ENCODE peak calls at places on chromosomes 11 and 22, in seven cellular contexts. One of them, this sample, is unnamed.

GRCh38 chr22:16819249-16819648 is 6.0 kb downstream of the XKR3 start:
- DNase-seq in activated CD8-positive, alpha-beta memory T cell treated with anti-CD3 and anti-CD28 coated beads for 48 hours: no peak
- DNase-seq in activated CD4-positive, CD25-positive, alpha-beta regulatory T cell: no peak
- DNase-seq in CD8-positive, alpha-beta memory T cell: no peak
- DNase-seq in astrocyte of the spinal cord: no peak
- DNase-seq in Daoy: no peak
- DNase-seq in MV-4-11: no peak
- DNase-seq in this sample: no peak

GRCh38 chr11:19441752-19442553 is 201.2 kb upstream of the E2F8 start:
- DNase-seq in activated CD4-positive, CD25-positive, alpha-beta regulatory T cell: no peak
- DNase-seq in Daoy: peak; percentile 95
- DNase-seq in MV-4-11: no peak
- DNase-seq in astrocyte of the spinal cord: peak; percentile 95
- DNase-seq in activated CD8-positive, alpha-beta memory T cell treated with anti-CD3 and anti-CD28 coated beads for 48 hours: peak; percentile 42
- DNase-seq in CD8-positive, alpha-beta memory T cell: no peak
- DNase-seq in this sample: no peak

GRCh38 chr11:99960536-99960935 is 726.6 kb upstream of the ARHGAP42 start:
- DNase-seq in activated CD4-positive, CD25-positive, alpha-beta regulatory T cell: no peak
- DNase-seq in MV-4-11: no peak
- DNase-seq in CD8-positive, alpha-beta memory T cell: no peak
- DNase-seq in astrocyte of the spinal cord: no peak
- DNase-seq in activated CD8-positive, alpha-beta memory T cell treated with anti-CD3 and anti-CD28 coated beads for 48 hours: no peak
- DNase-seq in Daoy: no peak
- DNase-seq in this sample: no peak

GRCh38 chr22:39997939-39998726 is 3.4 kb downstream of the FAM83F start:
- DNase-seq in CD8-positive, alpha-beta memory T cell: no peak
- DNase-seq in astrocyte of the spinal cord: peak; percentile 18
- DNase-seq in MV-4-11: no peak
- DNase-seq in activated CD4-positive, CD25-positive, alpha-beta regulatory T cell: no peak
- DNase-seq in activated CD8-positive, alpha-beta memory T cell treated with anti-CD3 and anti-CD28 coated beads for 48 hours: no peak
- DNase-seq in Daoy: peak; percentile 75
- DNase-seq in this sample: no peak

GRCh38 chr22:49703990-49704344 is 123.7 kb downstream of the BRD1 start:
- DNase-seq in MV-4-11: no peak
- DNase-seq in astrocyte of the spinal cord: no peak
- DNase-seq in activated CD8-positive, alpha-beta memory T cell treated with anti-CD3 and anti-CD28 coated beads for 48 hours: no peak
- DNase-seq in Daoy: no peak
- DNase-seq in CD8-positive, alpha-beta memory T cell: no peak
- DNase-seq in activated CD4-positive, CD25-positive, alpha-beta regulatory T cell: no peak
- DNase-seq in this sample: no peak

GRCh38 chr11:77147668-77148321 is 19.7 kb downstream of the MYO7A start:
- DNase-seq in MV-4-11: peak; percentile 79
- DNase-seq in astrocyte of the spinal cord: peak; percentile 67
- DNase-seq in CD8-positive, alpha-beta memory T cell: peak; percentile 68
- DNase-seq in Daoy: peak; percentile 19
- DNase-seq in activated CD8-positive, alpha-beta memory T cell treated with anti-CD3 and anti-CD28 coated beads for 48 hours: no peak
- DNase-seq in activated CD4-positive, CD25-positive, alpha-beta regulatory T cell: no peak
- DNase-seq in this sample: peak; percentile 77

GRCh38 chr11:113774174-113774503 is 647 bp upstream of the ZW10 start:
- DNase-seq in MV-4-11: no peak
- DNase-seq in Daoy: no peak
- DNase-seq in CD8-positive, alpha-beta memory T cell: no peak
- DNase-seq in activated CD8-positive, alpha-beta memory T cell treated with anti-CD3 and anti-CD28 coated beads for 48 hours: no peak
- DNase-seq in activated CD4-positive, CD25-positive, alpha-beta regulatory T cell: no peak
- DNase-seq in astrocyte of the spinal cord: no peak
- DNase-seq in this sample: no peak

GRCh38 chr22:35580351-35581022 is 36.6 kb downstream of the MB start:
- DNase-seq in activated CD4-positive, CD25-positive, alpha-beta regulatory T cell: no peak
- DNase-seq in MV-4-11: no peak
- DNase-seq in astrocyte of the spinal cord: no peak
- DNase-seq in activated CD8-positive, alpha-beta memory T cell treated with anti-CD3 and anti-CD28 coated beads for 48 hours: no peak
- DNase-seq in Daoy: no peak
- DNase-seq in CD8-positive, alpha-beta memory T cell: no peak
- DNase-seq in this sample: no peak

GRCh38 chr11:134440851-134441645 is 29.0 kb upstream of the B3GAT1 start:
- DNase-seq in CD8-positive, alpha-beta memory T cell: no peak
- DNase-seq in MV-4-11: no peak
- DNase-seq in activated CD4-positive, CD25-positive, alpha-beta regulatory T cell: no peak
- DNase-seq in activated CD8-positive, alpha-beta memory T cell treated with anti-CD3 and anti-CD28 coated beads for 48 hours: no peak
- DNase-seq in Daoy: no peak
- DNase-seq in astrocyte of the spinal cord: no peak
- DNase-seq in this sample: no peak

GRCh38 chr11:102010776-102011500 is 36.3 kb upstream of the CFAP300 start:
- DNase-seq in activated CD8-positive, alpha-beta memory T cell treated with anti-CD3 and anti-CD28 coated beads for 48 hours: no peak
- DNase-seq in activated CD4-positive, CD25-positive, alpha-beta regulatory T cell: no peak
- DNase-seq in MV-4-11: no peak
- DNase-seq in astrocyte of the spinal cord: peak; percentile 82
- DNase-seq in CD8-positive, alpha-beta memory T cell: no peak
- DNase-seq in Daoy: peak; percentile 95
- DNase-seq in this sample: peak; percentile 91

GRCh38 chr11:4048340-4048739 is 46.3 kb upstream of the RRM1 start:
- DNase-seq in astrocyte of the spinal cord: peak; percentile 46
- DNase-seq in Daoy: no peak
- DNase-seq in activated CD8-positive, alpha-beta memory T cell treated with anti-CD3 and anti-CD28 coated beads for 48 hours: no peak
- DNase-seq in activated CD4-positive, CD25-positive, alpha-beta regulatory T cell: no peak
- DNase-seq in MV-4-11: no peak
- DNase-seq in CD8-positive, alpha-beta memory T cell: no peak
- DNase-seq in this sample: no peak

GRCh38 chr11:130403301-130403804 is 25.1 kb downstream of the ADAMTS8 start:
- DNase-seq in CD8-positive, alpha-beta memory T cell: no peak
- DNase-seq in astrocyte of the spinal cord: peak; percentile 87
- DNase-seq in activated CD8-positive, alpha-beta memory T cell treated with anti-CD3 and anti-CD28 coated beads for 48 hours: no peak
- DNase-seq in activated CD4-positive, CD25-positive, alpha-beta regulatory T cell: no peak
- DNase-seq in Daoy: peak; percentile 86
- DNase-seq in MV-4-11: no peak
- DNase-seq in this sample: no peak

GRCh38 chr11:6233984-6234313 is 487 bp downstream of the FHIP1B start:
- DNase-seq in CD8-positive, alpha-beta memory T cell: no peak
- DNase-seq in activated CD8-positive, alpha-beta memory T cell treated with anti-CD3 and anti-CD28 coated beads for 48 hours: no peak
- DNase-seq in MV-4-11: no peak
- DNase-seq in Daoy: no peak
- DNase-seq in activated CD4-positive, CD25-positive, alpha-beta regulatory T cell: no peak
- DNase-seq in astrocyte of the spinal cord: no peak
- DNase-seq in this sample: no peak

GRCh38 chr22:37186228-37186996 is 1.6 kb downstream of the C1QTNF6 start:
- DNase-seq in astrocyte of the spinal cord: peak; percentile 81
- DNase-seq in activated CD8-positive, alpha-beta memory T cell treated with anti-CD3 and anti-CD28 coated beads for 48 hours: no peak
- DNase-seq in CD8-positive, alpha-beta memory T cell: peak; percentile 79
- DNase-seq in Daoy: peak; percentile 67
- DNase-seq in activated CD4-positive, CD25-positive, alpha-beta regulatory T cell: no peak
- DNase-seq in MV-4-11: peak; percentile 44
- DNase-seq in this sample: peak; percentile 87

GRCh38 chr22:28025866-28026575 is 107.0 kb upstream of the PITPNB start:
- DNase-seq in Daoy: no peak
- DNase-seq in MV-4-11: no peak
- DNase-seq in activated CD8-positive, alpha-beta memory T cell treated with anti-CD3 and anti-CD28 coated beads for 48 hours: no peak
- DNase-seq in CD8-positive, alpha-beta memory T cell: no peak
- DNase-seq in astrocyte of the spinal cord: no peak
- DNase-seq in activated CD4-positive, CD25-positive, alpha-beta regulatory T cell: no peak
- DNase-seq in this sample: no peak

GRCh38 chr11:119985551-119985950 is 152.4 kb downstream of the TRIM29 start:
- DNase-seq in activated CD8-positive, alpha-beta memory T cell treated with anti-CD3 and anti-CD28 coated beads for 48 hours: no peak
- DNase-seq in Daoy: no peak
- DNase-seq in activated CD4-positive, CD25-positive, alpha-beta regulatory T cell: no peak
- DNase-seq in MV-4-11: no peak
- DNase-seq in CD8-positive, alpha-beta memory T cell: no peak
- DNase-seq in astrocyte of the spinal cord: no peak
- DNase-seq in this sample: no peak

GRCh38 chr11:118715245-118715807 is 35.9 kb upstream of the TREH start:
- DNase-seq in CD8-positive, alpha-beta memory T cell: no peak
- DNase-seq in MV-4-11: peak; percentile 32
- DNase-seq in activated CD4-positive, CD25-positive, alpha-beta regulatory T cell: no peak
- DNase-seq in activated CD8-positive, alpha-beta memory T cell treated with anti-CD3 and anti-CD28 coated beads for 48 hours: no peak
- DNase-seq in Daoy: no peak
- DNase-seq in astrocyte of the spinal cord: no peak
- DNase-seq in this sample: no peak

GRCh38 chr11:6249822-6250555 is 9.6 kb upstream of the CCKBR start:
- DNase-seq in CD8-positive, alpha-beta memory T cell: no peak
- DNase-seq in activated CD4-positive, CD25-positive, alpha-beta regulatory T cell: no peak
- DNase-seq in Daoy: peak; percentile 88
- DNase-seq in astrocyte of the spinal cord: peak; percentile 77
- DNase-seq in MV-4-11: peak; percentile 53
- DNase-seq in activated CD8-positive, alpha-beta memory T cell treated with anti-CD3 and anti-CD28 coated beads for 48 hours: no peak
- DNase-seq in this sample: peak; percentile 79

GRCh38 chr11:84800755-84801346 is 826.3 kb downstream of the DLG2 start:
- DNase-seq in activated CD8-positive, alpha-beta memory T cell treated with anti-CD3 and anti-CD28 coated beads for 48 hours: no peak
- DNase-seq in activated CD4-positive, CD25-positive, alpha-beta regulatory T cell: no peak
- DNase-seq in MV-4-11: peak; percentile 4
- DNase-seq in CD8-positive, alpha-beta memory T cell: no peak
- DNase-seq in astrocyte of the spinal cord: peak; percentile 51
- DNase-seq in Daoy: no peak
- DNase-seq in this sample: peak; percentile 26

GRCh38 chr11:70493089-70493474 is 94.8 kb downstream of the CTTN start:
- DNase-seq in MV-4-11: no peak
- DNase-seq in activated CD4-positive, CD25-positive, alpha-beta regulatory T cell: no peak
- DNase-seq in Daoy: no peak
- DNase-seq in activated CD8-positive, alpha-beta memory T cell treated with anti-CD3 and anti-CD28 coated beads for 48 hours: no peak
- DNase-seq in astrocyte of the spinal cord: no peak
- DNase-seq in CD8-positive, alpha-beta memory T cell: no peak
- DNase-seq in this sample: no peak

GRCh38 chr22:37659066-37659896 is 758 bp downstream of the PDXP start:
- DNase-seq in Daoy: no peak
- DNase-seq in activated CD4-positive, CD25-positive, alpha-beta regulatory T cell: no peak
- DNase-seq in activated CD8-positive, alpha-beta memory T cell treated with anti-CD3 and anti-CD28 coated beads for 48 hours: no peak
- DNase-seq in astrocyte of the spinal cord: no peak
- DNase-seq in CD8-positive, alpha-beta memory T cell: no peak
- DNase-seq in MV-4-11: peak; percentile 22
- DNase-seq in this sample: no peak

GRCh38 chr11:68693484-68693882 is 9.1 kb downstream of the GAL start:
- DNase-seq in Daoy: no peak
- DNase-seq in MV-4-11: no peak
- DNase-seq in activated CD8-positive, alpha-beta memory T cell treated with anti-CD3 and anti-CD28 coated beads for 48 hours: no peak
- DNase-seq in astrocyte of the spinal cord: no peak
- DNase-seq in CD8-positive, alpha-beta memory T cell: no peak
- DNase-seq in activated CD4-positive, CD25-positive, alpha-beta regulatory T cell: no peak
- DNase-seq in this sample: no peak

GRCh38 chr11:103907548-103908455 is 128.6 kb upstream of the DDI1 start:
- DNase-seq in astrocyte of the spinal cord: peak; percentile 67
- DNase-seq in MV-4-11: peak; percentile 54
- DNase-seq in CD8-positive, alpha-beta memory T cell: no peak
- DNase-seq in Daoy: no peak
- DNase-seq in activated CD4-positive, CD25-positive, alpha-beta regulatory T cell: no peak
- DNase-seq in activated CD8-positive, alpha-beta memory T cell treated with anti-CD3 and anti-CD28 coated beads for 48 hours: no peak
- DNase-seq in this sample: peak; percentile 92

GRCh38 chr11:44952500-44953260 is 2.0 kb upstream of the TP53I11 start:
- DNase-seq in activated CD4-positive, CD25-positive, alpha-beta regulatory T cell: no peak
- DNase-seq in activated CD8-positive, alpha-beta memory T cell treated with anti-CD3 and anti-CD28 coated beads for 48 hours: no peak
- DNase-seq in astrocyte of the spinal cord: no peak
- DNase-seq in Daoy: no peak
- DNase-seq in CD8-positive, alpha-beta memory T cell: no peak
- DNase-seq in MV-4-11: no peak
- DNase-seq in this sample: no peak

GRCh38 chr11:66192181-66192888 is 76.1 kb upstream of the RAB1B start:
- DNase-seq in CD8-positive, alpha-beta memory T cell: no peak
- DNase-seq in astrocyte of the spinal cord: no peak
- DNase-seq in activated CD4-positive, CD25-positive, alpha-beta regulatory T cell: no peak
- DNase-seq in Daoy: no peak
- DNase-seq in MV-4-11: no peak
- DNase-seq in activated CD8-positive, alpha-beta memory T cell treated with anti-CD3 and anti-CD28 coated beads for 48 hours: no peak
- DNase-seq in this sample: no peak

GRCh38 chr11:96215094-96215782 is 127.8 kb downstream of the MAML2 start:
- DNase-seq in CD8-positive, alpha-beta memory T cell: peak; percentile 50
- DNase-seq in activated CD8-positive, alpha-beta memory T cell treated with anti-CD3 and anti-CD28 coated beads for 48 hours: no peak
- DNase-seq in Daoy: peak; percentile 56
- DNase-seq in astrocyte of the spinal cord: peak; percentile 70
- DNase-seq in activated CD4-positive, CD25-positive, alpha-beta regulatory T cell: peak; percentile 17
- DNase-seq in MV-4-11: peak; percentile 25
- DNase-seq in this sample: no peak

This sample was measured in A673.